ENCODE peak calls at places on chromosome 15, in five cellular contexts. J is activated gamma-delta T cell treated with Interleukin-2 at 50 U/mL for 16 hours; V is heart left ventricle; P is CD4-positive, alpha-beta T cell; H is amygdala. Q is an unnamed sample.

GRCh38 chr15:92801412-92801773 is 98.7 kb upstream of the CHD2 start:
- DNase-seq in V (no peak), H (no peak), J (no peak), P (no peak), Q (peak; percentile 76)

GRCh38 chr15:100931143-100931890 is 12.2 kb downstream of the LRRK1 start:
- DNase-seq in P (no peak), H (no peak), J (no peak), V (no peak), Q (no peak)

GRCh38 chr15:31446546-31446945 is 119.9 kb downstream of the KLF13 start:
- DNase-seq in V (no peak), H (no peak), J (no peak), P (no peak), Q (no peak)

GRCh38 chr15:101320501-101321052 is 25.5 kb upstream of the SNRPA1 start:
- DNase-seq in J (peak; percentile 67), H (no peak), P (peak; percentile 22), V (peak; percentile 30), Q (peak; percentile 78)

GRCh38 chr15:33154366-33155166 is 39.9 kb downstream of the FMN1 start:
- DNase-seq in V (peak; percentile 27), H (no peak), P (no peak), J (no peak), Q (peak; percentile 61)

GRCh38 chr15:49041406-49041805 is 4.8 kb downstream of the SECISBP2L start:
- DNase-seq in P (no peak), J (no peak), H (no peak), V (no peak), Q (no peak)

GRCh38 chr15:66578286-66578875 is 12.6 kb upstream of the LCTL start:
- DNase-seq in H (no peak), J (no peak), V (no peak), P (no peak), Q (no peak)

GRCh38 chr15:79849789-79850188 is 47.0 kb downstream of the MTHFS start:
- DNase-seq in V (no peak), P (no peak), H (no peak), J (no peak), Q (peak; percentile 68)

GRCh38 chr15:27867861-27868260 is 231.3 kb downstream of the OCA2 start:
- DNase-seq in H (no peak), V (no peak), J (no peak), P (no peak), Q (no peak)

GRCh38 chr15:99925661-99926461 is 192.6 kb upstream of the LYSMD4 start:
- DNase-seq in P (peak; percentile 61), J (peak; percentile 70), V (peak; percentile 53), H (no peak), Q (peak; percentile 38)

GRCh38 chr15:47670365-47670764 is 46.9 kb upstream of the SEMA6D start:
- DNase-seq in H (no peak), P (no peak), V (no peak), J (no peak), Q (no peak)

GRCh38 chr15:29573197-29573838 is 248.9 kb downstream of the TJP1 start:
- DNase-seq in V (no peak), H (no peak), P (no peak), J (no peak), Q (no peak)

GRCh38 chr15:39188314-39188713 is 392.6 kb upstream of the THBS1 start:
- DNase-seq in V (no peak), P (no peak), J (no peak), H (no peak), Q (no peak)

GRCh38 chr15:58070801-58071418 is 5.4 kb upstream of the ALDH1A2 start:
- DNase-seq in P (no peak), J (no peak), H (no peak), V (peak; percentile 44), Q (peak; percentile 53)

GRCh38 chr15:20271647-20272046 is 270.0 kb downstream of the GOLGA6L6 start:
- DNase-seq in J (no peak), H (no peak), V (no peak), P (no peak), Q (no peak)

GRCh38 chr15:51135276-51135675 is 40.6 kb upstream of the TNFAIP8L3 start:
- DNase-seq in P (no peak), V (no peak), J (no peak), H (no peak), Q (no peak)

GRCh38 chr15:95131071-95131683 is 899.8 kb downstream of the MCTP2 start:
- DNase-seq in H (no peak), P (no peak), V (peak; percentile 15), J (no peak), Q (no peak)

GRCh38 chr15:41794081-41794480 is 19.8 kb downstream of the MAPKBP1 start:
- DNase-seq in V (no peak), J (no peak), H (no peak), P (no peak), Q (peak; percentile 51)

GRCh38 chr15:99130314-99130713 is 25.4 kb downstream of the SYNM start:
- DNase-seq in J (no peak), P (no peak), H (no peak), V (no peak), Q (no peak)

GRCh38 chr15:101078669-101079323 is 159.6 kb downstream of the LRRK1 start:
- DNase-seq in H (no peak), P (no peak), V (no peak), J (no peak), Q (no peak)

GRCh38 chr15:101049856-101050646 is 130.9 kb downstream of the LRRK1 start:
- DNase-seq in H (no peak), V (no peak), J (no peak), P (no peak), Q (no peak)

GRCh38 chr15:86044981-86045380 is 34.7 kb upstream of the AGBL1 start:
- DNase-seq in P (no peak), V (no peak), H (no peak), J (peak; percentile 6), Q (no peak)

GRCh38 chr15:93451265-93451664 is 362.3 kb upstream of the RGMA start:
- DNase-seq in J (no peak), P (no peak), V (no peak), H (no peak), Q (no peak)

Q was measured in AG20443.